ENCODE peak calls at places on chromosomes 5 and 9, in four cellular contexts. One of them, this sample, is unnamed.

GRCh38 chr5:7615566-7616061 is 219.7 kb downstream of the ADCY2 start:
- DNase-seq in caudate nucleus: no peak
- DNase-seq in epithelial cell of esophagus: peak
- DNase-seq in posterior cingulate gyrus: no peak
- DNase-seq in this sample: no peak

GRCh38 chr5:138334867-138335447 is 3.1 kb upstream of the FAM53C start:
- DNase-seq in caudate nucleus: no peak
- DNase-seq in epithelial cell of esophagus: peak
- DNase-seq in posterior cingulate gyrus: no peak
- DNase-seq in this sample: no peak

GRCh38 chr5:159899067-159900049 is 16.9 kb upstream of the ADRA1B start:
- DNase-seq in caudate nucleus: no peak
- DNase-seq in epithelial cell of esophagus: no peak
- DNase-seq in posterior cingulate gyrus: no peak
- DNase-seq in this sample: no peak

GRCh38 chr5:16759147-16759800 is 142.5 kb upstream of the RETREG1 start:
- DNase-seq in caudate nucleus: no peak
- DNase-seq in epithelial cell of esophagus: no peak
- DNase-seq in posterior cingulate gyrus: no peak
- DNase-seq in this sample: no peak

GRCh38 chr5:62661126-62661525 is 82.5 kb downstream of the LRRC70 start:
- DNase-seq in caudate nucleus: no peak
- DNase-seq in epithelial cell of esophagus: no peak
- DNase-seq in posterior cingulate gyrus: no peak
- DNase-seq in this sample: no peak

GRCh38 chr5:116088062-116088461 is 3.2 kb downstream of the COMMD10 start:
- DNase-seq in caudate nucleus: no peak
- DNase-seq in epithelial cell of esophagus: no peak
- DNase-seq in posterior cingulate gyrus: no peak
- DNase-seq in this sample: no peak

GRCh38 chr9:109253637-109254284 is 67.1 kb downstream of the EPB41L4B start:
- DNase-seq in caudate nucleus: peak
- DNase-seq in epithelial cell of esophagus: peak
- DNase-seq in posterior cingulate gyrus: no peak
- DNase-seq in this sample: no peak

GRCh38 chr9:97801180-97801579 is 51.8 kb upstream of the FOXE1 start:
- DNase-seq in caudate nucleus: no peak
- DNase-seq in epithelial cell of esophagus: no peak
- DNase-seq in posterior cingulate gyrus: no peak
- DNase-seq in this sample: no peak

GRCh38 chr5:167899490-167899889 is 392.0 kb upstream of the WWC1 start:
- DNase-seq in caudate nucleus: no peak
- DNase-seq in epithelial cell of esophagus: peak
- DNase-seq in posterior cingulate gyrus: no peak
- DNase-seq in this sample: no peak

GRCh38 chr5:111142932-111143331 is 50.8 kb downstream of the WDR36 start:
- DNase-seq in caudate nucleus: no peak
- DNase-seq in epithelial cell of esophagus: no peak
- DNase-seq in posterior cingulate gyrus: no peak
- DNase-seq in this sample: no peak

GRCh38 chr5:52799358-52799982 is 11.8 kb downstream of the ITGA1 start:
- DNase-seq in caudate nucleus: no peak
- DNase-seq in epithelial cell of esophagus: peak
- DNase-seq in posterior cingulate gyrus: no peak
- DNase-seq in this sample: peak

GRCh38 chr5:67268233-67269011 is 71.8 kb upstream of the CD180 start:
- DNase-seq in caudate nucleus: peak
- DNase-seq in epithelial cell of esophagus: peak
- DNase-seq in posterior cingulate gyrus: peak
- DNase-seq in this sample: peak

GRCh38 chr9:32589083-32589713 is 16.2 kb upstream of the NDUFB6 start:
- DNase-seq in caudate nucleus: no peak
- DNase-seq in epithelial cell of esophagus: peak
- DNase-seq in posterior cingulate gyrus: no peak
- DNase-seq in this sample: peak

GRCh38 chr5:6875376-6875775 is 162.1 kb downstream of the TENT4A start:
- DNase-seq in caudate nucleus: no peak
- DNase-seq in epithelial cell of esophagus: peak
- DNase-seq in posterior cingulate gyrus: no peak
- DNase-seq in this sample: no peak

GRCh38 chr5:7412369-7412768 is 16.4 kb downstream of the ADCY2 start:
- DNase-seq in caudate nucleus: no peak
- DNase-seq in epithelial cell of esophagus: no peak
- DNase-seq in posterior cingulate gyrus: no peak
- DNase-seq in this sample: peak

GRCh38 chr9:24464321-24464951 is 81.3 kb downstream of the IZUMO3 start:
- DNase-seq in caudate nucleus: no peak
- DNase-seq in epithelial cell of esophagus: peak
- DNase-seq in posterior cingulate gyrus: no peak
- DNase-seq in this sample: no peak

GRCh38 chr9:36690769-36691168 is 118.1 kb downstream of the MELK start:
- DNase-seq in caudate nucleus: no peak
- DNase-seq in epithelial cell of esophagus: no peak
- DNase-seq in posterior cingulate gyrus: no peak
- DNase-seq in this sample: no peak

GRCh38 chr9:127116088-127116726 is 6.2 kb downstream of the ANGPTL2 start:
- DNase-seq in caudate nucleus: no peak
- DNase-seq in epithelial cell of esophagus: no peak
- DNase-seq in posterior cingulate gyrus: no peak
- DNase-seq in this sample: no peak

GRCh38 chr5:74371621-74372020 is 268.9 kb downstream of the ENC1 start:
- DNase-seq in caudate nucleus: no peak
- DNase-seq in epithelial cell of esophagus: no peak
- DNase-seq in posterior cingulate gyrus: no peak
- DNase-seq in this sample: no peak

GRCh38 chr5:33273985-33274384 is 166.8 kb upstream of the TARS1 start:
- DNase-seq in caudate nucleus: no peak
- DNase-seq in epithelial cell of esophagus: peak
- DNase-seq in posterior cingulate gyrus: no peak
- DNase-seq in this sample: no peak

GRCh38 chr5:40046792-40047191 is 622.0 kb upstream of the DAB2 start:
- DNase-seq in caudate nucleus: no peak
- DNase-seq in epithelial cell of esophagus: peak
- DNase-seq in posterior cingulate gyrus: no peak
- DNase-seq in this sample: no peak

GRCh38 chr9:84456526-84456925 is 116.0 kb upstream of the SLC28A3 start:
- DNase-seq in caudate nucleus: no peak
- DNase-seq in epithelial cell of esophagus: no peak
- DNase-seq in posterior cingulate gyrus: no peak
- DNase-seq in this sample: no peak

GRCh38 chr5:5619546-5619945 is 197.1 kb downstream of the ICE1 start:
- DNase-seq in caudate nucleus: no peak
- DNase-seq in epithelial cell of esophagus: no peak
- DNase-seq in posterior cingulate gyrus: no peak
- DNase-seq in this sample: no peak

GRCh38 chr9:127035948-127036347 is 86.5 kb downstream of the ANGPTL2 start:
- DNase-seq in caudate nucleus: peak
- DNase-seq in epithelial cell of esophagus: no peak
- DNase-seq in posterior cingulate gyrus: no peak
- DNase-seq in this sample: peak

GRCh38 chr5:123951204-123951977 is 439.4 kb downstream of the CSNK1G3 start:
- DNase-seq in caudate nucleus: no peak
- DNase-seq in epithelial cell of esophagus: peak
- DNase-seq in posterior cingulate gyrus: no peak
- DNase-seq in this sample: no peak

GRCh38 chr9:121650220-121651013 is 1.0 kb upstream of the DAB2IP start:
- DNase-seq in caudate nucleus: no peak
- DNase-seq in epithelial cell of esophagus: peak
- DNase-seq in posterior cingulate gyrus: no peak
- DNase-seq in this sample: peak

GRCh38 chr5:179679014-179679674 is 1.7 kb downstream of the CBY3 start:
- DNase-seq in caudate nucleus: peak
- DNase-seq in epithelial cell of esophagus: peak
- DNase-seq in posterior cingulate gyrus: peak
- DNase-seq in this sample: peak